ENCODE peak calls at places on chromosomes 6 and 20, in six cellular contexts. Y, M, D, G, E and W are unnamed samples.

GRCh38 chr6:154928325-154928922 is 66.7 kb upstream of the TIAM2 start:
- DNase-seq in Y (peak), M (peak), D (no peak), G (peak), E (peak), W (peak)

GRCh38 chr6:29651413-29652197 is 5.3 kb upstream of the MOG start:
- DNase-seq in Y (no peak), M (peak), D (no peak), G (no peak), E (no peak), W (peak)

GRCh38 chr6:125203395-125203794 is 49.8 kb downstream of the TPD52L1 start:
- DNase-seq in Y (no peak), M (no peak), D (no peak), G (no peak), E (no peak), W (no peak)

GRCh38 chr6:140388141-140388802 is 1013.8 kb upstream of the CITED2 start:
- DNase-seq in Y (no peak), M (no peak), D (no peak), G (no peak), E (no peak), W (no peak)

GRCh38 chr6:70112686-70113570 is 190.0 kb downstream of the COL9A1 start:
- DNase-seq in Y (no peak), M (no peak), D (no peak), G (peak), E (no peak), W (no peak)

GRCh38 chr6:68859233-68859632 is 224.2 kb downstream of the ADGRB3 start:
- DNase-seq in Y (no peak), M (no peak), D (no peak), G (no peak), E (no peak), W (no peak)

GRCh38 chr6:160996316-160996715 is 4.7 kb downstream of the MAP3K4 start:
- DNase-seq in Y (no peak), M (no peak), D (no peak), G (no peak), E (no peak), W (peak)

GRCh38 chr6:4637691-4638433 is 138.3 kb upstream of the CDYL start:
- DNase-seq in Y (no peak), M (peak), D (no peak), G (no peak), E (no peak), W (peak)

GRCh38 chr6:25388776-25389175 is 109.6 kb downstream of the CARMIL1 start:
- DNase-seq in Y (no peak), M (no peak), D (no peak), G (no peak), E (no peak), W (no peak)

GRCh38 chr6:11855743-11856142 is 77.1 kb upstream of the ADTRP start:
- DNase-seq in Y (no peak), M (no peak), D (no peak), G (no peak), E (no peak), W (no peak)

GRCh38 chr20:32483351-32484220 is 101.5 kb downstream of the NOL4L start:
- DNase-seq in Y (peak), M (peak), D (peak), G (peak), E (peak), W (peak)

GRCh38 chr6:137040393-137040792 is 4.4 kb downstream of the IL20RA start:
- DNase-seq in Y (no peak), M (no peak), D (no peak), G (no peak), E (no peak), W (no peak)
- TF ChIP-seq CTCF in Y (no peak), M (no peak), D (no peak), G (no peak), E (no peak), W (no peak)

GRCh38 chr6:16522937-16523336 is 238.3 kb downstream of the ATXN1 start:
- DNase-seq in Y (no peak), M (no peak), D (no peak), G (no peak), E (no peak), W (no peak)

GRCh38 chr6:16518265-16518664 is 243.0 kb downstream of the ATXN1 start:
- DNase-seq in Y (no peak), M (no peak), D (no peak), G (no peak), E (no peak), W (no peak)

GRCh38 chr6:16521528-16521927 is 239.7 kb downstream of the ATXN1 start:
- DNase-seq in Y (no peak), M (no peak), D (no peak), G (no peak), E (no peak), W (no peak)

GRCh38 chr6:16523550-16524379 is 237.5 kb downstream of the ATXN1 start:
- DNase-seq in Y (no peak), M (peak), D (no peak), G (peak), E (no peak), W (no peak)

DNA sequence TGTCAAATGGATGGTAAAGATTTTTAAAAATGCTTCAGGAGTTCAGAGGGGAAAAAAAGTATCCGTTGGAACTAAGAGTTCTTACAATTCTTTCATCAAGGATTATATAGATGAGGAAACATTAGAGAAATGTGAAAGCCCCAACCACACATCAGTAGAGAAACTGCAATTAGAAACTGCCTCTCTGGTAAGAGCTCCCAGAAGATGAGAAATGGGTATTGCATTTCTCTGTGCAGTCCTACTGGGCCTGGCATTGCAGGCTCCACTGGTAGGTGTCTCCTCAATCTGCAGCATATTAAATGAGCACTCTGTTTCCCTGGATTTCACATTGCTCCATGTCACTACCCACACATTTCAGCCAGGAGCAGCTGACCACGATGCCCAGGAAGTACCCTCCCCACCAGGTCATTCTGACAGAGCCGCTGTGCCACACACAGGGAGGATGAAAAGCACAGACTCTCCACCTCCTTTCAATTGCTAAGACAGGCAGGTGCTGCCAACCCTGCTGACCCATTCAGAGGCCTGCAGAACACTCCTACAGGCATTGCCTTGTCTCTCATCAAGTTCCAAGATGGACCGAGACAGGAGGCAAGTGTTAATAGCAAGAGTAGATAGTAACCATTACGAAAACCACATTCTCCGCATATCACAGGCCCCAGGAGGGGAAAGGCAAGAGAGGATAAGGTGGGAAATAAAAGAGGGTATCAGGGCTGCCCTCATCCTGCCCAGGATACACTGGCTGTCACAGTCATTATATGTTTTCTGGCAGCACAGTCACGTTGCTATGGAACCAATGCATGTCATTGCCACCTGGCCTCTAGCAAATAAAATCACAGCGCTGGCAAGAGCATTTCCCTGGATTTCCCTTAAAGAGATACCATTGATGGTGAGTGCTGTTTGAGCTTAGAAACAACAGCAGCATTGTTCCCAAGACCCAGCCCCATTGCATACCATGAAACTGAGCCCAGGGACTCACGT is 241.7 kb downstream of the ATXN1 start:
- DNase-seq in Y (no peak), M (no peak), D (no peak), G (no peak), E (no peak), W (no peak)
- H3K27ac ChIP-seq in Y (no peak), M (no peak), D (no peak), G (no peak), E (no peak), W (no peak)

DNA sequence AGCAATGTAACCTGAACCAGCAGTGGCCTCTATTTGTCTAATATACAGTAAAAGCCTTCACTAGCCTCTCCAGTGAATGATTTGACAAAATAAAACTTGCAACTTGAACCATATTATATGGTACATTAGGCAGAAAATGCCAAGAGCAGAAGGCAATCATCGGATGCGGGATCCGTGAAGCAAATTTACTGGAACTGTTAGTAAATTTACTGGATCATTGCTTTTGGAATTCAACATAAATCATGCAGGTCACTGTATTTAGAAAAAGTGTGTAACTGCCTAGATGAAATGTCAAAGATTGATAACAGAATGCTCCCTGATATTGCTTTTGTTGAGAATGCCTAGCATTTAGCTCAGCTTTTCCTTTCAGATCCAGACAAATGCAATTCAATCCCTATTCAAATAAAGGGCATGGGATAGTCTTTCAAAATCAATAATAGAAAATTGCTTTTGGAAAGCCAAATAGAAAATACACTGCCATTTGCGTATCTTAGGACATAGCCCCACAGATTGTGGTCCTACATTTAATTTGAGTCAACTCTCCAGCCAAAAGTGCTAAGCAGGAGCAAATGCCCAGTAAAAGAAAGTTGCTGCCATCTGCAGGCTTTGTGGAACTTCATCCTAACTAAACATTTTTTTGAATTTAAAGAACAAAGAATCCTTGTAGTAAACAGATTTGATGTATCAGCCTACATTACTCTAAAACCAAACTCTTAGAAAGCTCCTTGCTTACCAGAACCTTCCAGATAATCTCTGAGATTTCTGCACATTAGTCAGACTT is 109.5 kb upstream of the HSF2 start:
- DNase-seq in Y (no peak), M (peak), D (no peak), G (no peak), E (no peak), W (no peak)
- TF ChIP-seq CTCF in Y (no peak), M (peak), D (no peak), G (no peak), E (no peak), W (no peak)

GRCh38 chr6:158242071-158242606 is 70.1 kb upstream of the TULP4 start:
- DNase-seq in Y (no peak), M (no peak), D (no peak), G (no peak), E (no peak), W (no peak)
- H3K27ac ChIP-seq in Y (no peak), M (no peak), D (peak), G (no peak), E (no peak), W (peak)